ENCODE peak calls at places on chromosome 11, in ten cellular contexts. G is globus pallidus, C is NCI-H1436, M is activated T-helper 1 cell treated with Interleukin-2 at 50 U/mL for 16 hours, U is Peyer's patch, R is astrocyte of the hippocampus, A is nucleus accumbens, O is astrocyte of the cerebellum, B is fibroblast of lung, P is iris pigment epithelial cell. Z is an unnamed sample.

GRCh38 chr11:1434941-1435340 is 45.2 kb downstream of the BRSK2 start:
- DNase-seq in G (no peak), C (no peak), M (no peak), U (no peak), R (no peak), A (no peak), O (no peak), B (no peak), P (no peak), Z (no peak)

GRCh38 chr11:125272092-125272491 is 107.5 kb downstream of the PKNOX2 start:
- DNase-seq in G (no peak), C (no peak), M (no peak), U (no peak), R (peak), A (no peak), O (no peak), B (no peak), P (peak), Z (no peak)

GRCh38 chr11:62552931-62553838 is 6.6 kb upstream of the AHNAK start:
- DNase-seq in G (no peak), C (no peak), M (no peak), U (peak), R (peak), A (no peak), O (peak), B (peak), P (peak), Z (peak)

GRCh38 chr11:61554172-61554988 is 26.5 kb downstream of the SYT7 start:
- DNase-seq in G (no peak), C (no peak), M (no peak), U (no peak), R (no peak), A (no peak), O (no peak), B (no peak), P (no peak), Z (no peak)

GRCh38 chr11:44270403-44271192 is 39.3 kb downstream of the ALX4 start:
- DNase-seq in G (no peak), C (no peak), M (no peak), U (no peak), R (no peak), A (no peak), O (no peak), B (no peak), P (peak), Z (no peak)

GRCh38 chr11:16356751-16357365 is 512 bp upstream of the SOX6 start:
- DNase-seq in G (peak), C (no peak), M (no peak), U (no peak), R (peak), A (peak), O (peak), B (peak), P (no peak), Z (no peak)

GRCh38 chr11:80096736-80097135 is 655.9 kb upstream of the TENM4 start:
- DNase-seq in G (no peak), C (no peak), M (no peak), U (no peak), R (peak), A (no peak), O (peak), B (peak), P (peak), Z (no peak)

GRCh38 chr11:69657911-69658605 is 17.1 kb downstream of the LTO1 start:
- DNase-seq in G (no peak), C (no peak), M (no peak), U (no peak), R (peak), A (no peak), O (no peak), B (no peak), P (no peak), Z (no peak)

GRCh38 chr11:69444381-69445130 is 36.9 kb upstream of the LINC01488 start:
- DNase-seq in G (no peak), C (no peak), M (no peak), U (no peak), R (peak), A (no peak), O (no peak), B (peak), P (peak), Z (no peak)

GRCh38 chr11:3021125-3021524 is 29.0 kb upstream of the NAP1L4 start:
- DNase-seq in G (peak), C (no peak), M (no peak), U (no peak), R (peak), A (peak), O (no peak), B (peak), P (peak), Z (peak)

GRCh38 chr11:13776134-13776815 is 107.8 kb downstream of the FAR1 start:
- DNase-seq in G (no peak), C (no peak), M (peak), U (no peak), R (no peak), A (no peak), O (no peak), B (no peak), P (no peak), Z (peak)

GRCh38 chr11:5553347-5553746 is 5.0 kb upstream of the OR52H1 start:
- DNase-seq in G (no peak), C (no peak), M (no peak), U (no peak), R (no peak), A (no peak), O (no peak), B (no peak), P (no peak), Z (no peak)

GRCh38 chr11:116336540-116336939 is 436.2 kb downstream of the BUD13 start:
- DNase-seq in G (no peak), C (no peak), M (no peak), U (no peak), R (no peak), A (no peak), O (no peak), B (no peak), P (no peak), Z (no peak)

GRCh38 chr11:94656968-94657367 is 89.8 kb downstream of the PIWIL4 start:
- DNase-seq in G (no peak), C (no peak), M (no peak), U (no peak), R (peak), A (no peak), O (no peak), B (no peak), P (peak), Z (no peak)

GRCh38 chr11:48005133-48005532 is 24.8 kb downstream of the PTPRJ start:
- DNase-seq in G (no peak), C (no peak), M (no peak), U (no peak), R (no peak), A (no peak), O (no peak), B (peak), P (peak), Z (no peak)

GRCh38 chr11:28343304-28344233 is 235.4 kb downstream of the METTL15 start:
- DNase-seq in G (no peak), C (no peak), M (no peak), U (no peak), R (peak), A (no peak), O (peak), B (peak), P (peak), Z (no peak)

GRCh38 chr11:73493838-73494598 is 103.9 kb downstream of the FAM168A start:
- DNase-seq in G (peak), C (no peak), M (no peak), U (no peak), R (peak), A (peak), O (peak), B (peak), P (peak), Z (no peak)

GRCh38 chr11:59901306-59901705 is 22.7 kb downstream of the OOSP3 start:
- DNase-seq in G (no peak), C (no peak), M (no peak), U (no peak), R (peak), A (no peak), O (peak), B (no peak), P (peak), Z (no peak)

GRCh38 chr11:122202951-122203456 is 87.0 kb upstream of the BLID start:
- DNase-seq in G (peak), C (no peak), M (no peak), U (no peak), R (peak), A (peak), O (no peak), B (peak), P (peak), Z (peak)

GRCh38 chr11:5291207-5291838 is 10.4 kb downstream of the OR51B4 start:
- DNase-seq in G (no peak), C (no peak), M (no peak), U (no peak), R (peak), A (no peak), O (peak), B (peak), P (peak), Z (no peak)

GRCh38 chr11:22173532-22173931 is 19.4 kb upstream of the ANO5 start:
- DNase-seq in G (no peak), C (no peak), M (no peak), U (no peak), R (no peak), A (no peak), O (no peak), B (no peak), P (no peak), Z (no peak)

GRCh38 chr11:79686703-79687419 is 246.0 kb upstream of the TENM4 start:
- DNase-seq in G (no peak), C (no peak), M (no peak), U (no peak), R (no peak), A (no peak), O (no peak), B (no peak), P (no peak), Z (no peak)

GRCh38 chr11:27847496-27847895 is 147.2 kb upstream of the BDNF start:
- DNase-seq in G (peak), C (no peak), M (no peak), U (no peak), R (no peak), A (no peak), O (no peak), B (no peak), P (no peak), Z (no peak)

GRCh38 chr11:76284161-76284560 is 77.9 kb upstream of the WNT11 start:
- DNase-seq in G (no peak), C (no peak), M (no peak), U (no peak), R (no peak), A (no peak), O (no peak), B (no peak), P (no peak), Z (no peak)

GRCh38 chr11:67287355-67288197 is 1.5 kb upstream of the ANKRD13D start:
- DNase-seq in G (no peak), C (no peak), M (no peak), U (no peak), R (no peak), A (no peak), O (no peak), B (no peak), P (no peak), Z (no peak)

GRCh38 chr11:128532571-128533091 is 54.7 kb downstream of the ETS1 start:
- DNase-seq in G (peak), C (no peak), M (no peak), U (no peak), R (peak), A (peak), O (no peak), B (no peak), P (no peak), Z (no peak)

Z was measured in CD4-positive, alpha-beta T cell.